ENCODE peak calls at places on chromosomes 1 and 21, in nine cellular contexts. One of them, this sample, is unnamed.

GRCh38 chr21:39612233-39613028 is at the start of gene B3GALT5:
- DNase-seq in NCI-H1092: peak; percentile 46
- DNase-seq in amniotic epithelial cell: peak; percentile 34
- DNase-seq in choroid plexus epithelial cell: peak; percentile 34
- DNase-seq in T-helper 17 cell: no peak
- DNase-seq in posterior vena cava: no peak
- DNase-seq in NCI-H1417: peak; percentile 65
- DNase-seq in NT2/D1: peak; percentile 81
- DNase-seq in stomach: no peak
- DNase-seq in this sample: no peak

GRCh38 chr1:52413410-52414104 is 9.2 kb downstream of the PRPF38A start:
- DNase-seq in stomach: no peak
- DNase-seq in NCI-H1417: no peak
- DNase-seq in NCI-H1092: no peak
- DNase-seq in amniotic epithelial cell: peak; percentile 20
- DNase-seq in NT2/D1: no peak
- DNase-seq in posterior vena cava: no peak
- DNase-seq in T-helper 17 cell: no peak
- DNase-seq in choroid plexus epithelial cell: no peak
- DNase-seq in this sample: no peak

GRCh38 chr1:14783592-14783886 is 185.1 kb downstream of the KAZN start:
- DNase-seq in NCI-H1417: no peak
- DNase-seq in NCI-H1092: no peak
- DNase-seq in NT2/D1: no peak
- DNase-seq in posterior vena cava: no peak
- DNase-seq in choroid plexus epithelial cell: no peak
- DNase-seq in amniotic epithelial cell: no peak
- DNase-seq in T-helper 17 cell: no peak
- DNase-seq in stomach: no peak
- DNase-seq in this sample: no peak

GRCh38 chr1:67393240-67393639 is 37.0 kb downstream of the SERBP1 start:
- DNase-seq in choroid plexus epithelial cell: no peak
- DNase-seq in NT2/D1: no peak
- DNase-seq in amniotic epithelial cell: no peak
- DNase-seq in NCI-H1092: peak; percentile 35
- DNase-seq in NCI-H1417: no peak
- DNase-seq in posterior vena cava: no peak
- DNase-seq in T-helper 17 cell: no peak
- DNase-seq in stomach: peak; percentile 69
- DNase-seq in this sample: no peak

GRCh38 chr1:201348211-201348566 is 29.3 kb downstream of the TNNT2 start:
- DNase-seq in NCI-H1092: peak; percentile 39
- DNase-seq in T-helper 17 cell: no peak
- DNase-seq in choroid plexus epithelial cell: peak; percentile 74
- DNase-seq in NT2/D1: peak; percentile 78
- DNase-seq in amniotic epithelial cell: peak; percentile 15
- DNase-seq in stomach: peak; percentile 50
- DNase-seq in posterior vena cava: peak; percentile 61
- DNase-seq in NCI-H1417: peak; percentile 22
- DNase-seq in this sample: no peak

GRCh38 chr1:86296305-86297205 is 99.6 kb downstream of the ODF2L start:
- DNase-seq in NT2/D1: no peak
- DNase-seq in NCI-H1417: no peak
- DNase-seq in T-helper 17 cell: no peak
- DNase-seq in choroid plexus epithelial cell: no peak
- DNase-seq in posterior vena cava: no peak
- DNase-seq in amniotic epithelial cell: no peak
- DNase-seq in NCI-H1092: no peak
- DNase-seq in stomach: no peak
- DNase-seq in this sample: no peak

GRCh38 chr1:246559310-246559709 is 6.8 kb downstream of the TFB2M start:
- DNase-seq in T-helper 17 cell: no peak
- DNase-seq in choroid plexus epithelial cell: no peak
- DNase-seq in amniotic epithelial cell: no peak
- DNase-seq in NCI-H1092: no peak
- DNase-seq in posterior vena cava: no peak
- DNase-seq in NCI-H1417: no peak
- DNase-seq in NT2/D1: no peak
- DNase-seq in stomach: no peak
- DNase-seq in this sample: no peak

GRCh38 chr1:111906816-111907215 is 82.7 kb downstream of the KCND3 start:
- DNase-seq in T-helper 17 cell: no peak
- DNase-seq in NCI-H1417: no peak
- DNase-seq in amniotic epithelial cell: no peak
- DNase-seq in NCI-H1092: no peak
- DNase-seq in choroid plexus epithelial cell: no peak
- DNase-seq in posterior vena cava: no peak
- DNase-seq in stomach: no peak
- DNase-seq in NT2/D1: no peak
- DNase-seq in this sample: no peak

GRCh38 chr1:57620589-57620988 is 196.7 kb upstream of the DAB1 start:
- DNase-seq in choroid plexus epithelial cell: no peak
- DNase-seq in NT2/D1: no peak
- DNase-seq in amniotic epithelial cell: no peak
- DNase-seq in posterior vena cava: no peak
- DNase-seq in NCI-H1417: peak; percentile 36
- DNase-seq in T-helper 17 cell: no peak
- DNase-seq in stomach: no peak
- DNase-seq in NCI-H1092: no peak
- DNase-seq in this sample: no peak

GRCh38 chr1:89633103-89633744 is at the start of gene LRRC8C:
- DNase-seq in T-helper 17 cell: peak; percentile 56
- DNase-seq in NCI-H1417: peak; percentile 90
- DNase-seq in stomach: peak; percentile 49
- DNase-seq in NCI-H1092: peak; percentile 39
- DNase-seq in NT2/D1: peak; percentile 13
- DNase-seq in choroid plexus epithelial cell: peak; percentile 47
- DNase-seq in amniotic epithelial cell: peak; percentile 32
- DNase-seq in posterior vena cava: peak; percentile 88
- DNase-seq in this sample: no peak

GRCh38 chr1:6904476-6905170 is 119.4 kb downstream of the CAMTA1 start:
- DNase-seq in NT2/D1: no peak
- DNase-seq in NCI-H1417: no peak
- DNase-seq in NCI-H1092: no peak
- DNase-seq in stomach: no peak
- DNase-seq in posterior vena cava: no peak
- DNase-seq in T-helper 17 cell: no peak
- DNase-seq in choroid plexus epithelial cell: no peak
- DNase-seq in amniotic epithelial cell: peak; percentile 71
- DNase-seq in this sample: no peak

GRCh38 chr1:67489643-67490042 is 59.4 kb upstream of the SERBP1 start:
- DNase-seq in NCI-H1092: no peak
- DNase-seq in amniotic epithelial cell: peak; percentile 31
- DNase-seq in NCI-H1417: peak; percentile 16
- DNase-seq in NT2/D1: peak; percentile 20
- DNase-seq in stomach: no peak
- DNase-seq in T-helper 17 cell: no peak
- DNase-seq in choroid plexus epithelial cell: peak; percentile 70
- DNase-seq in posterior vena cava: no peak
- DNase-seq in this sample: no peak